ENCODE peak calls at places on chromosomes 13 and 19, in four cellular contexts. D is stimulated activated CD8-positive, alpha-beta memory T cell treated with anti-CD3 and anti-CD28 coated beads, Interleukin-2, amount 100 ng/mL, for 1 hour; J is HCT116; Q is thyroid gland. E is an unnamed sample.
A peak's percentile ranks its signal among the peaks of the same experiment; 100 is the strongest.

GRCh38 chr19:5321851-5322681 is 18.5 kb downstream of the PTPRS start:
- DNase-seq in D (no peak), J (no peak), Q (no peak), E (no peak)

GRCh38 chr19:35856546-35857149 is at the start of gene KIRREL2:
- DNase-seq in D (no peak), J (no peak), Q (no peak), E (no peak)

GRCh38 chr19:12995596-12996541 is 594 bp downstream of the NFIX start:
- DNase-seq in D (no peak), J (no peak), Q (peak; percentile 53), E (no peak)

GRCh38 chr13:59890064-59890463 is 273.7 kb downstream of the DIAPH3 start:
- DNase-seq in D (no peak), J (no peak), Q (no peak), E (no peak)

GRCh38 chr13:91406619-91407018 is 8.2 kb downstream of the GPC5 start:
- DNase-seq in D (no peak), J (peak; percentile 45), Q (no peak), E (no peak)

GRCh38 chr19:35746087-35746462 is 624 bp downstream of the PSENEN start:
- DNase-seq in D (no peak), J (no peak), Q (no peak), E (no peak)

GRCh38 chr19:30339624-30340525 is 32.3 kb upstream of the ZNF536 start:
- DNase-seq in D (no peak), J (no peak), Q (no peak), E (no peak)

GRCh38 chr13:96172066-96172465 is 82.2 kb downstream of the HS6ST3 start:
- DNase-seq in D (no peak), J (no peak), Q (no peak), E (no peak)

GRCh38 chr19:33295621-33296472 is 6.5 kb downstream of the CEBPA start:
- DNase-seq in D (no peak), J (no peak), Q (no peak), E (no peak)

GRCh38 chr19:50461066-50461875 is 15.0 kb upstream of the EMC10 start:
- DNase-seq in D (peak; percentile 33), J (peak; percentile 48), Q (peak; percentile 55), E (no peak)

GRCh38 chr19:54430306-54431254 is 15.3 kb downstream of the TTYH1 start:
- DNase-seq in D (peak; percentile 16), J (peak; percentile 21), Q (peak; percentile 29), E (no peak)

GRCh38 chr19:23273022-23273593 is 22.9 kb upstream of the ZNF724 start:
- DNase-seq in D (peak; percentile 3), J (no peak), Q (no peak), E (no peak)

GRCh38 chr13:32964987-32965386 is 51.2 kb upstream of the KL start:
- DNase-seq in D (no peak), J (no peak), Q (no peak), E (no peak)

GRCh38 chr13:39385621-39386231 is 217.3 kb downstream of the LHFPL6 start:
- DNase-seq in D (no peak), J (no peak), Q (peak; percentile 34), E (peak; percentile 32)

GRCh38 chr13:36288794-36289391 is 8.7 kb downstream of the CCDC169 start:
- DNase-seq in D (no peak), J (no peak), Q (no peak), E (no peak)

GRCh38 chr19:35592226-35592625 is 6.3 kb downstream of the PMIS2 start:
- DNase-seq in D (no peak), J (peak; percentile 53), Q (peak; percentile 66), E (no peak)

GRCh38 chr19:44905437-44906160 is at the start of gene APOE:
- DNase-seq in D (no peak), J (no peak), Q (no peak), E (no peak)

GRCh38 chr13:74243637-74244526 is 109.7 kb upstream of the KLF12 start:
- DNase-seq in D (no peak), J (no peak), Q (no peak), E (no peak)

GRCh38 chr19:16465239-16465638 is 6.5 kb downstream of the EPS15L1 start:
- DNase-seq in D (no peak), J (no peak), Q (no peak), E (no peak)

GRCh38 chr13:24161010-24161775 is 673 bp downstream of the SPATA13 start:
- DNase-seq in D (peak; percentile 10), J (no peak), Q (peak; percentile 69), E (no peak)

GRCh38 chr13:113656015-113656588 is 1.9 kb downstream of the ATP4B start:
- DNase-seq in D (no peak), J (no peak), Q (no peak), E (no peak)

GRCh38 chr19:42206871-42207755 is 10.4 kb downstream of the DEDD2 start:
- DNase-seq in D (no peak), J (no peak), Q (no peak), E (no peak)

GRCh38 chr13:96089749-96090239 is at the start of gene HS6ST3:
- DNase-seq in D (no peak), J (peak; percentile 10), Q (peak; percentile 77), E (no peak)

GRCh38 chr19:35140898-35141626 is 2.0 kb upstream of the FXYD7 start:
- DNase-seq in D (peak; percentile 95), J (peak; percentile 83), Q (peak; percentile 57), E (peak; percentile 6)

GRCh38 chr13:40158218-40158617 is 502.8 kb downstream of the COG6 start:
- DNase-seq in D (no peak), J (no peak), Q (no peak), E (no peak)

GRCh38 chr13:99265823-99266426 is 7.7 kb upstream of the GPR18 start:
- DNase-seq in D (no peak), J (peak; percentile 40), Q (no peak), E (no peak)

GRCh38 chr13:103878891-103879605 is 812.8 kb upstream of the SLC10A2 start:
- DNase-seq in D (no peak), J (no peak), Q (no peak), E (no peak)

GRCh38 chr19:1445932-1446712 is 3.8 kb upstream of the APC2 start:
- DNase-seq in D (no peak), J (no peak), Q (no peak), E (peak; percentile 25)

GRCh38 chr13:42277618-42278276 is 5.8 kb downstream of the AKAP11 start:
- DNase-seq in D (no peak), J (no peak), Q (no peak), E (no peak)

GRCh38 chr13:73072501-73072900 is 13.7 kb downstream of the KLF5 start:
- DNase-seq in D (no peak), J (no peak), Q (no peak), E (no peak)

GRCh38 chr19:912181-913079 is 589 bp downstream of the R3HDM4 start:
- DNase-seq in D (no peak), J (no peak), Q (no peak), E (no peak)

GRCh38 chr19:7637374-7638256 is 705 bp downstream of the STXBP2 start:
- DNase-seq in D (no peak), J (no peak), Q (peak; percentile 39), E (no peak)

GRCh38 chr19:2337329-2337707 is 8.8 kb downstream of the SPPL2B start:
- DNase-seq in D (no peak), J (no peak), Q (no peak), E (no peak)

GRCh38 chr19:2127758-2128157 is 23.6 kb downstream of the AP3D1 start:
- DNase-seq in D (no peak), J (no peak), Q (no peak), E (no peak)

GRCh38 chr19:39946532-39946931 is 12.1 kb upstream of the FCGBP start:
- DNase-seq in D (no peak), J (no peak), Q (no peak), E (no peak)

GRCh38 chr13:51221674-51222509 is at the start of gene FAM124A:
- DNase-seq in D (no peak), J (peak; percentile 4), Q (peak; percentile 54), E (no peak)

GRCh38 chr19:32921624-32922023 is 50.1 kb downstream of the CEP89 start:
- DNase-seq in D (no peak), J (no peak), Q (no peak), E (no peak)

E was measured in NCI-H446 treated with DMSO at 0.1 percent for 48 hours.